ENCODE peak calls at places on chromosome 15, in ten cellular contexts. V is left colon; G is cardiac muscle cell; Z is MCF 10A; H is sciatic nerve; R is AG04450; B is stimulated activated CD4-positive, alpha-beta T cell treated with anti-CD3 and anti-CD28 coated beads, TNF-alpha, amount 100 ng/mL, for 4 hours; F is fibroblast of lung; K is cardiac fibroblast; N is dermis microvascular lymphatic vessel endothelial cell. U is an unnamed sample.

GRCh38 chr15:67051088-67051659 is 14.2 kb upstream of the SMAD3 start:
- DNase-seq in V (no peak), G (no peak), Z (no peak), H (no peak), R (no peak), B (no peak), F (no peak), K (no peak), N (no peak), U (no peak)

GRCh38 chr15:45458746-45459403 is 63.7 kb downstream of the SLC30A4 start:
- DNase-seq in V (peak), G (peak), Z (peak), H (peak), R (no peak), B (peak), F (peak), K (peak), N (peak), U (peak)

GRCh38 chr15:70147178-70147760 is 49.6 kb upstream of the TLE3 start:
- DNase-seq in V (no peak), G (no peak), Z (no peak), H (no peak), R (no peak), B (no peak), F (no peak), K (no peak), N (no peak), U (no peak)

GRCh38 chr15:36210426-36210825 is 369.0 kb upstream of the CDIN1 start:
- DNase-seq in V (no peak), G (no peak), Z (no peak), H (no peak), R (no peak), B (no peak), F (no peak), K (no peak), N (no peak), U (no peak)

GRCh38 chr15:88624971-88625290 is 3.8 kb downstream of the AEN start:
- DNase-seq in V (no peak), G (no peak), Z (no peak), H (no peak), R (no peak), B (no peak), F (no peak), K (no peak), N (no peak), U (no peak)

GRCh38 chr15:63006032-63006878 is 36.3 kb upstream of the TPM1 start:
- DNase-seq in V (no peak), G (no peak), Z (peak), H (no peak), R (no peak), B (no peak), F (no peak), K (no peak), N (no peak), U (peak)

GRCh38 chr15:90603893-90604292 is 74.2 kb downstream of the CRTC3 start:
- DNase-seq in V (no peak), G (no peak), Z (peak), H (peak), R (no peak), B (no peak), F (no peak), K (peak), N (peak), U (no peak)

GRCh38 chr15:77029166-77030041 is 34.5 kb downstream of the PSTPIP1 start:
- DNase-seq in V (peak), G (no peak), Z (no peak), H (peak), R (no peak), B (no peak), F (no peak), K (no peak), N (no peak), U (no peak)

GRCh38 chr15:74378853-74379252 is 11.4 kb upstream of the CYP11A1 start:
- DNase-seq in V (no peak), G (no peak), Z (no peak), H (no peak), R (no peak), B (no peak), F (peak), K (peak), N (peak), U (no peak)

GRCh38 chr15:50058231-50058630 is 60.8 kb downstream of the ATP8B4 start:
- DNase-seq in V (no peak), G (no peak), Z (peak), H (no peak), R (no peak), B (no peak), F (peak), K (peak), N (peak), U (peak)

GRCh38 chr15:64209680-64210334 is 47.0 kb upstream of the PPIB start:
- DNase-seq in V (no peak), G (peak), Z (peak), H (no peak), R (peak), B (no peak), F (peak), K (peak), N (peak), U (peak)